ENCODE peak calls at places on chromosomes 13 and 19, in six cellular contexts. C is uterus, F is WERI-Rb-1, H is Peyer's patch, L is fibroblast of lung, Q is cardiac fibroblast. B is an unnamed sample.

GRCh38 chr19:19207637-19208582 is 3.8 kb upstream of the NCAN start:
- DNase-seq in C (no peak), F (no peak), H (no peak), L (no peak), Q (no peak), B (no peak)

GRCh38 chr19:54266133-54266532 is 9.1 kb upstream of the LILRB5 start:
- DNase-seq in C (peak), F (peak), H (peak), L (peak), Q (peak), B (peak)

GRCh38 chr13:53010374-53011105 is 18.1 kb upstream of the OLFM4 start:
- DNase-seq in C (no peak), F (no peak), H (peak), L (no peak), Q (no peak), B (no peak)

GRCh38 chr19:46513461-46514236 is 18.0 kb upstream of the PNMA8B start:
- DNase-seq in C (peak), F (peak), H (peak), L (peak), Q (peak), B (peak)

GRCh38 chr13:82878536-82878935 is 1003.7 kb downstream of the SLITRK1 start:
- DNase-seq in C (no peak), F (no peak), H (no peak), L (peak), Q (no peak), B (peak)

GRCh38 chr19:16849168-16849567 is 20.0 kb downstream of the SIN3B start:
- DNase-seq in C (no peak), F (no peak), H (no peak), L (no peak), Q (peak), B (peak)

GRCh38 chr13:44420376-44421220 is 47.0 kb downstream of the SERP2 start:
- DNase-seq in C (no peak), F (no peak), H (no peak), L (no peak), Q (no peak), B (no peak)

GRCh38 chr13:73870036-73870741 is 264.0 kb downstream of the KLF12 start:
- DNase-seq in C (no peak), F (no peak), H (no peak), L (peak), Q (peak), B (peak)

GRCh38 chr19:3606690-3607289 is at the start of gene TBXA2R:
- DNase-seq in C (peak), F (peak), H (peak), L (peak), Q (peak), B (peak)

GRCh38 chr13:24680258-24680920 is at the start of gene ATP12A:
- DNase-seq in C (no peak), F (peak), H (peak), L (no peak), Q (no peak), B (no peak)

GRCh38 chr13:45219938-45220375 is 19.1 kb upstream of the KCTD4 start:
- DNase-seq in C (no peak), F (no peak), H (no peak), L (peak), Q (peak), B (peak)

GRCh38 chr19:10402441-10403038 is 802 bp downstream of the CDC37 start:
- DNase-seq in C (no peak), F (no peak), H (no peak), L (peak), Q (peak), B (peak)

GRCh38 chr13:35349673-35350278 is 126.7 kb downstream of the MAB21L1 start:
- DNase-seq in C (no peak), F (no peak), H (no peak), L (peak), Q (no peak), B (peak)

GRCh38 chr13:28584873-28585317 is 74.0 kb upstream of the POMP start:
- DNase-seq in C (no peak), F (no peak), H (no peak), L (peak), Q (peak), B (peak)

GRCh38 chr19:38733493-38734175 is 10.6 kb downstream of the CAPN12 start:
- DNase-seq in C (peak), F (peak), H (peak), L (no peak), Q (no peak), B (no peak)

GRCh38 chr19:38735257-38735686 is 9.0 kb downstream of the CAPN12 start:
- DNase-seq in C (peak), F (peak), H (no peak), L (no peak), Q (no peak), B (no peak)

GRCh38 chr19:38734176-38734425 is 10.2 kb downstream of the CAPN12 start:
- DNase-seq in C (peak), F (no peak), H (peak), L (no peak), Q (no peak), B (no peak)

GRCh38 chr19:38736036-38736412 is 8.2 kb downstream of the CAPN12 start:
- DNase-seq in C (peak), F (peak), H (peak), L (peak), Q (no peak), B (peak)

GRCh38 chr19:38734426-38735256 is 9.6 kb downstream of the CAPN12 start:
- DNase-seq in C (peak), F (no peak), H (peak), L (peak), Q (no peak), B (no peak)
- H3K4me3 ChIP-seq in C (no peak), F (peak), H (peak), L (no peak), Q (no peak), B (no peak)

GRCh38 chr19:13875824-13876223 is 1.1 kb upstream of the NANOS3 start:
- DNase-seq in C (no peak), F (no peak), H (no peak), L (no peak), Q (no peak), B (no peak)

GRCh38 chr19:13873776-13874515 is 3.0 kb upstream of the NANOS3 start:
- DNase-seq in C (no peak), F (no peak), H (no peak), L (no peak), Q (no peak), B (no peak)

GRCh38 chr19:13869324-13869723 is 7.6 kb upstream of the NANOS3 start:
- DNase-seq in C (no peak), F (no peak), H (no peak), L (no peak), Q (no peak), B (no peak)

GRCh38 chr19:13872339-13872694 is 4.6 kb upstream of the NANOS3 start:
- DNase-seq in C (no peak), F (no peak), H (no peak), L (no peak), Q (no peak), B (no peak)

DNA sequence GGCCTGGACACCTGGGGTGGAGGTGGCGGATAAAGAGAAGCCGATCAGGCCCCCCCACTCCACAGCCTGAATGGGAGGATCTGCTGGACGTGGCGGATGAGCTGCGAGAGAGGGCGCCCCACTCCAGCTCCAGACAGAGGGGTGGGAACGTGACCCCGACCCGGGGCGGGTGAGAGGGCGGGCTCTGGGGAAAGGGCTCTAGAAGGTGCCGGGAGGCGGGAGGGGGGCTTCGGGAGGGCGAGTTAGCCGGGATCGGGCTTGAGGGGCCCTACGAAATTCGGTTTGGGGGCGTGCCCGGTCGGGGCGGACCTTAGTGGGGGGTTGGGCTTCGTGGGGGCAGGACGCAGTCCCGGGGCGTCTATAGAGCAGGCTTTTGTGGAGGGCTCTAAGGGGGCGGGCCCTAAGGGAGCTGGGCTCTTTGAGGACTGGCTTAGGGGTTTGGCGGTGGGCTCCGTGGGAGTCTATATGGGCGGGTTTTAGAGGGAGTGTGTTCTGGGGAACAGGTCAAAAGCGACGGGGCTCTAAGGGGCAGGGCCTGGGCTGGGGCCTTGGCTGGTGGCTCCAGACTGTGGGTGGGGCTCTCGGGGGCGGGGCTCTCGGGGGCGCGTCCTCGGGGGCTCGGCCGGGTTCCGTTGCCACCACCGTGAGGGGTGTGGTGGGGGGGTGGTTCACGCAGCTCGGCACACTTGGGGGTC is 4.1 kb upstream of the NANOS3 start:
- DNase-seq in C (no peak), F (no peak), H (peak), L (no peak), Q (no peak), B (no peak)
- TF ChIP-seq CTCF in C (no peak), F (no peak), H (no peak), L (no peak), Q (no peak), B (no peak)

GRCh38 chr13:23432589-23432988 is 913 bp downstream of the SACS start:
- DNase-seq in C (no peak), F (no peak), H (no peak), L (peak), Q (no peak), B (no peak)

GRCh38 chr13:23440821-23441608 is 7.5 kb upstream of the SACS start:
- DNase-seq in C (no peak), F (no peak), H (no peak), L (no peak), Q (no peak), B (no peak)

GRCh38 chr13:23434431-23434830 is 929 bp upstream of the SACS start:
- DNase-seq in C (no peak), F (no peak), H (no peak), L (no peak), Q (no peak), B (no peak)

GRCh38 chr13:23433171-23434153 is at the start of gene SACS:
- DNase-seq in C (no peak), F (peak), H (no peak), L (peak), Q (peak), B (peak)

GRCh38 chr13:23436680-23437079 is 3.2 kb upstream of the SACS start:
- DNase-seq in C (no peak), F (no peak), H (no peak), L (no peak), Q (no peak), B (peak)
- H3K4me3 ChIP-seq in C (no peak), F (no peak), H (no peak), L (no peak), Q (no peak), B (no peak)

GRCh38 chr19:41413947-41414346 is 13.2 kb downstream of the B3GNT8 start:
- DNase-seq in C (no peak), F (no peak), H (no peak), L (no peak), Q (no peak), B (no peak)

GRCh38 chr19:41412953-41413352 is 14.2 kb downstream of the B3GNT8 start:
- DNase-seq in C (no peak), F (no peak), H (no peak), L (no peak), Q (no peak), B (no peak)

GRCh38 chr19:41416194-41416674 is 10.9 kb downstream of the B3GNT8 start:
- DNase-seq in C (no peak), F (no peak), H (peak), L (no peak), Q (no peak), B (no peak)

GRCh38 chr19:41411682-41412265 is 14.2 kb downstream of the BCKDHA start:
- DNase-seq in C (no peak), F (no peak), H (no peak), L (no peak), Q (no peak), B (no peak)

DNA sequence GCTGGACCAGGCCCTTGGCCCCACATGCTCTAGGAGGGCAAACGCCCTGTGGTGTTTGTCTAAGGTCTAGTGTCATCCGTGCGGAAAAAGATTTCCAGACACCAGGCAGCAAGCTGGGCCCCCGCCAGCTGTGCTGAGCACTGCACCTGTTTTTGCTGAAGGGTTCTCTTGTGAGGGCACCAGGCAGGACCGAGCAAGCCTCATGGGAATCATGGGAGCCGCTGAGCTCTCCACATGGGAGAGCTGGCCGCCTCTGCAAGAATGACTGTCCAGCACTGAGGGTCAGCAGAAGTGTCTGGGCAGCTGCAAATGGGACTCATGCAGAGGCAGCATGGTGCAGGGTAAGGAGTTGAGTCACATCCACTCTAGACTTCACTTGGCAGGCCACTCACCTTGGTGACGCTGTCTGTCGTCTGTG is 12.0 kb downstream of the B3GNT8 start:
- DNase-seq in C (no peak), F (no peak), H (no peak), L (no peak), Q (no peak), B (no peak)
- TF ChIP-seq CTCF in C (no peak), F (no peak), H (no peak), L (no peak), Q (no peak), B (no peak)

GRCh38 chr19:45074744-45075143 is 1.5 kb downstream of the ZNF296 start:
- DNase-seq in C (no peak), F (no peak), H (no peak), L (no peak), Q (no peak), B (no peak)
- H3K4me3 ChIP-seq in C (no peak), F (peak), H (peak), L (no peak), Q (no peak), B (no peak)

DNA sequence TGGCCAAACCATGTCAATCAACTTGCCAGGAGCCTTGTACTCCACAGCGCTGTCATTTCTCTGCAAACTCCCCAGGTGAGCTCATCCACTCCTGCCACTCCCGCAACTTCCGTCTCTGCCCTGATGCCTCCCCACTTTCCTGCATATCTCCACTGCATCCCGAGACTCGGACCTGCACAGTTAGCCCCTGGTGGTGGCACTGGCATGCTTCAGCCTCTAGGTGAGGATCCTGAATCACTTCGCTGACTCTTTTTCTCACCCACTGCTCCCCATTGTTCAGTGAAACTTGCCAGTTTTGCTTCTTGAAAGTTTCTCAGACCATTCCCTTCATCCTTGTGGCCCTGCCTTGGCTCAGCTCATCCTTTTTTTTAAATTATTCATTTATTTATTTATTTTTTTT is 3.4 kb upstream of the CTU1 start:
- DNase-seq in C (no peak), F (peak), H (no peak), L (no peak), Q (no peak), B (no peak)
- TF ChIP-seq CTCF in C (no peak), F (peak), H (no peak), L (no peak), Q (peak), B (peak)

DNA sequence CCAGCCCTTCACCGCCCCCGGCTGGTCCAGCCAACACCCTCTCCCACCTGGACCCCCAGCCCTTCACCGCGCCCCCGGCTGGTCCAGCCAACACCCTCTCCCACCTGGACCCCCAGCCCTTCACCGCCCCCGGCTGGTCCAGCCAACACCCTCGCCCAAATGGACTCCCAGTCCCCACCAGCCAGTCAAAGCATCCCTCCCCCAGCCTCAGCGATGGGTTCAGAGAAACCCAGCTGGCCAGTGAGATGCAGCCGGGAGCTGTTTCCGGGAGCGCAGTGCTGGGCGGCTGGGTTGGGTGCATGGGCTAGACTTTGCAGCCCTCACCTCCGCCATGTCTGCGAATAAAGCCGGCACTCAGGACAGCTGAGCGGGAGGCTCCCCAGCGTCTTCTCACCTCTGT is 6.5 kb upstream of the CDC34 start:
- DNase-seq in C (no peak), F (no peak), H (no peak), L (no peak), Q (no peak), B (no peak)
- H3K4me3 ChIP-seq in C (no peak), F (no peak), H (no peak), L (no peak), Q (no peak), B (no peak)

B was measured in fibroblast of mammary gland.